ENCODE peak calls at places on chromosomes 7 and 10, in five cellular contexts. One of them, this sample, is unnamed.

GRCh38 chr10:61399386-61399785 is 53.8 kb downstream of the TMEM26 start:
- DNase-seq in CD8-positive, alpha-beta T cell: no peak
- DNase-seq in vagina: no peak
- DNase-seq in AG10803: peak
- DNase-seq in stomach: no peak
- DNase-seq in this sample: no peak

GRCh38 chr7:100763556-100764140 is 30.3 kb downstream of the ZAN start:
- DNase-seq in CD8-positive, alpha-beta T cell: no peak
- DNase-seq in stomach: no peak
- DNase-seq in vagina: no peak
- DNase-seq in AG10803: no peak
- DNase-seq in this sample: no peak

GRCh38 chr7:42055171-42055570 is 181.8 kb downstream of the GLI3 start:
- DNase-seq in CD8-positive, alpha-beta T cell: no peak
- DNase-seq in stomach: no peak
- DNase-seq in AG10803: no peak
- DNase-seq in vagina: no peak
- DNase-seq in this sample: no peak

GRCh38 chr7:1646957-1647891 is 22.9 kb upstream of the ELFN1 start:
- DNase-seq in stomach: no peak
- DNase-seq in AG10803: peak
- DNase-seq in vagina: no peak
- DNase-seq in CD8-positive, alpha-beta T cell: no peak
- DNase-seq in this sample: no peak

GRCh38 chr7:28125381-28126046 is 55.1 kb downstream of the JAZF1 start:
- DNase-seq in CD8-positive, alpha-beta T cell: no peak
- DNase-seq in AG10803: peak
- DNase-seq in vagina: no peak
- DNase-seq in stomach: no peak
- DNase-seq in this sample: no peak

GRCh38 chr7:105849122-105849855 is 27.1 kb downstream of the ATXN7L1 start:
- DNase-seq in CD8-positive, alpha-beta T cell: peak
- DNase-seq in vagina: no peak
- DNase-seq in stomach: no peak
- DNase-seq in AG10803: no peak
- DNase-seq in this sample: no peak

GRCh38 chr7:159027091-159027802 is 117.4 kb downstream of the VIPR2 start:
- DNase-seq in AG10803: no peak
- DNase-seq in CD8-positive, alpha-beta T cell: no peak
- DNase-seq in vagina: no peak
- DNase-seq in stomach: no peak
- DNase-seq in this sample: no peak

GRCh38 chr7:36190447-36191291 is 37.6 kb downstream of the EEPD1 start:
- DNase-seq in vagina: no peak
- DNase-seq in CD8-positive, alpha-beta T cell: no peak
- DNase-seq in AG10803: no peak
- DNase-seq in stomach: no peak
- DNase-seq in this sample: no peak

GRCh38 chr10:37285063-37285462 is 159.7 kb downstream of the ANKRD30A start:
- DNase-seq in vagina: no peak
- DNase-seq in stomach: no peak
- DNase-seq in AG10803: no peak
- DNase-seq in CD8-positive, alpha-beta T cell: no peak
- DNase-seq in this sample: no peak

GRCh38 chr7:55310626-55311025 is 54.5 kb upstream of the LANCL2 start:
- DNase-seq in AG10803: no peak
- DNase-seq in CD8-positive, alpha-beta T cell: no peak
- DNase-seq in vagina: no peak
- DNase-seq in stomach: no peak
- DNase-seq in this sample: no peak

GRCh38 chr7:156780724-156781455 is 112.1 kb downstream of the LMBR1 start:
- DNase-seq in AG10803: no peak
- DNase-seq in CD8-positive, alpha-beta T cell: no peak
- DNase-seq in stomach: no peak
- DNase-seq in vagina: no peak
- DNase-seq in this sample: no peak

DNA sequence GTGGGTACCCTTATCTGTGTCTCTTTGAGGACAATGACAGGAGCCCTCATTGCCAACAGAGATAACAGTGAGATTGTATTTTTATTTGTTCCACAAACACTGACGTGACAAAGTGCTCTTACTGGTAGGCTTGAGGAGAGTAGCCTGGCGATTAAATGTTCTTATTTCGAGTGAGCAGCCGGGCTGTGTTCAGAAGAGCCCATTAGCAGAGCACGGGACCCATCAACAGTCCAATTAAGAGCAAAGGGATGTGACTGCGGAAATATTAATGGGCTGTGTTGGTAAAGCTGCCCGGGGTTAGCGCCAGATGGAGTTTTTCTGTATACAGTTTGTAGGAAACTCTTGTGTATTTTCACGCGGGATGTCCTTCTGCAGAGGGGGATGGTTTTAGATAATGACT is 104.3 kb downstream of the KIAA1217 start:
- DNase-seq in vagina: no peak
- DNase-seq in stomach: no peak
- DNase-seq in AG10803: no peak
- DNase-seq in CD8-positive, alpha-beta T cell: no peak
- DNase-seq in this sample: no peak
- TF ChIP-seq CTCF in vagina: no peak
- TF ChIP-seq CTCF in stomach: no peak
- TF ChIP-seq CTCF in AG10803: no peak
- TF ChIP-seq CTCF in CD8-positive, alpha-beta T cell: no peak
- TF ChIP-seq CTCF in this sample: no peak

GRCh38 chr7:151518105-151518780 is 1.5 kb downstream of the RHEB start:
- DNase-seq in CD8-positive, alpha-beta T cell: peak
- DNase-seq in AG10803: peak
- DNase-seq in vagina: no peak
- DNase-seq in stomach: peak
- DNase-seq in this sample: no peak

GRCh38 chr7:151517601-151518104 is 2.0 kb downstream of the RHEB start:
- DNase-seq in vagina: no peak
- DNase-seq in AG10803: peak
- DNase-seq in CD8-positive, alpha-beta T cell: no peak
- DNase-seq in stomach: no peak
- DNase-seq in this sample: no peak

GRCh38 chr7:151518781-151519044 is 982 bp downstream of the RHEB start:
- DNase-seq in AG10803: no peak
- DNase-seq in stomach: no peak
- DNase-seq in CD8-positive, alpha-beta T cell: no peak
- DNase-seq in vagina: no peak
- DNase-seq in this sample: no peak

GRCh38 chr7:151520419-151521229 is 929 bp upstream of the RHEB start:
- DNase-seq in stomach: peak
- DNase-seq in vagina: peak
- DNase-seq in AG10803: peak
- DNase-seq in CD8-positive, alpha-beta T cell: no peak
- DNase-seq in this sample: peak

DNA sequence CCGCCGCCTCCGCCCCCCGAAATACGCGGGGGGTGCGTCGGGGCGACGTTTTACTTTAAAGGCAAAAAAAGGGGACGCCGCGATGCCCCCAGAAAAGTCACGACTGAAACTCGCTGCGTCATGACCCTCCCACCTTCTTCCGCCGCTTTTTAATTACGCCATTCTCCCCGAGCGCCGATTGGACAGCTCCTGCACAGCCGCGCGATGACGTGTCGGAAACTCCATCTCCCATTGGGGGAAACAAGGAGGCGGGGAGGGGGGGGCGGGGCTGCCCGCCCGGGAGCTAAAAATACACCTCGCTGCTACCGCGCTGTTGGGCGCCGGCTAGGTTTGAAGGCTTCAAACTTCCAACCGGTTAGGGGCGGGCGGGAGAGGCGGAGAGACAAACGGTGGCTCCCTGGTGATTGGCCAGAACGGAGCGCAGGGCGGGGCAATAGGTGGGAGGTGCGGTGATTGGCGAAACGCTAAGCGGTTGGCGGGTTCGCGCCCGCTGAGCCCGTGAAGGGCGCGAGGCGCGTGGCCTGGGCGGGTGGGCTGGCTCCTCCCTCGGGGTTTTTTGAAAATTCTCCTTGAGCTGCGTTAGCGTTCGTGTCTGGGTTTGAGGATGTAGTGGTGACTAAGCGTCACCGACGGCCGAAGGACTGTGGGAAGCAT is at the start of gene RHEB:
- DNase-seq in CD8-positive, alpha-beta T cell: peak
- DNase-seq in stomach: peak
- DNase-seq in AG10803: peak
- DNase-seq in vagina: peak
- DNase-seq in this sample: peak
- TF ChIP-seq CTCF in CD8-positive, alpha-beta T cell: no peak
- TF ChIP-seq CTCF in stomach: no peak
- TF ChIP-seq CTCF in AG10803: no peak
- TF ChIP-seq CTCF in vagina: no peak
- TF ChIP-seq CTCF in this sample: no peak

GRCh38 chr7:65221683-65222082 is 152.0 kb upstream of the ZNF92 start:
- DNase-seq in vagina: no peak
- DNase-seq in CD8-positive, alpha-beta T cell: no peak
- DNase-seq in stomach: no peak
- DNase-seq in AG10803: no peak
- DNase-seq in this sample: no peak

GRCh38 chr7:65219623-65220022 is 154.0 kb upstream of the ZNF92 start:
- DNase-seq in CD8-positive, alpha-beta T cell: no peak
- DNase-seq in stomach: no peak
- DNase-seq in AG10803: no peak
- DNase-seq in vagina: no peak
- DNase-seq in this sample: no peak

DNA sequence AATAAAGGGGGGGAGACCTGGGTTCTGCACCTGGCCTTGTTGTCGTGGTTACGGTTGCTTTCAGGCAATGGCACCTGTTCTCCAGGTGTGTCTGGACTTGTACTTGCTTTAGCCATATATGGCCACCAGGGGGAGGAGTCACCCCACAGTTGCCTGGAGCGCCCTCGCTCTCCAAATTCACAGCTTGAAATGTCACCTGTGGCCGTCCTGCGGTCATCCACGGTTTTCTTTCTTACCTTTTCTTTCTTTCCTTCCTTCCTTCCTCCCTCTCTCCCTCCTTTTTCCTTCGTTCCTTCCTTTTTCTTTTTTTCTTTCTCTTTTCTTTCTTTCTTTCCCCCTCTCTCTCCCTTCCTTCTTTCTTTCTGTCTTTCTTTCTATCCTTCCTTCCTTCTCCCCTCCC is 157.2 kb upstream of the ZNF92 start:
- DNase-seq in stomach: peak
- DNase-seq in AG10803: peak
- DNase-seq in CD8-positive, alpha-beta T cell: peak
- DNase-seq in vagina: peak
- DNase-seq in this sample: peak
- TF ChIP-seq CTCF in stomach: peak
- TF ChIP-seq CTCF in AG10803: peak
- TF ChIP-seq CTCF in CD8-positive, alpha-beta T cell: peak
- TF ChIP-seq CTCF in vagina: peak
- TF ChIP-seq CTCF in this sample: peak

GRCh38 chr10:74771054-74771453 is 55.3 kb upstream of the KAT6B start:
- DNase-seq in AG10803: no peak
- DNase-seq in stomach: no peak
- DNase-seq in vagina: no peak
- DNase-seq in CD8-positive, alpha-beta T cell: no peak
- DNase-seq in this sample: no peak
- TF ChIP-seq CTCF in AG10803: no peak
- TF ChIP-seq CTCF in stomach: no peak
- TF ChIP-seq CTCF in vagina: no peak
- TF ChIP-seq CTCF in CD8-positive, alpha-beta T cell: no peak
- TF ChIP-seq CTCF in this sample: no peak

DNA sequence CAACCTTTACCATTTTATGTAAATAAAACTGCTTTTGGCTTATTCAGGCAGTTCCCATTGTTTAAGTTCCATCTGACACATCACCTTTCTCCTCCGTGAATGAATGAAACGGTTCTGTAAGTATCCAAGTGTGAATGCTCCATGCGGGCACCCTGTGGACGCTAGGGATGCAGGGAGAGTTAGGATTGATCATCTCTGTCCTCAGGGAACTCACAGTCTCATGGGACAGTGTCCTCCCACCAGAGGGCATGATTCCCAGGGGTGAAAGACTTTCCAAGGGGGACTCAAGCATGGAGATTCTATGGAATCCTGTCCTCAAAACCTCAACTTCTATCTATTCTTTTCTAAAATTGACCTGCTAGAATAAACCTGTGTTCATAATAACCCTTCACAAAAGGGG is 98.8 kb downstream of the HECW1 start:
- DNase-seq in CD8-positive, alpha-beta T cell: no peak
- DNase-seq in stomach: no peak
- DNase-seq in AG10803: no peak
- DNase-seq in vagina: no peak
- DNase-seq in this sample: no peak
- TF ChIP-seq CTCF in CD8-positive, alpha-beta T cell: no peak
- TF ChIP-seq CTCF in stomach: no peak
- TF ChIP-seq CTCF in AG10803: peak
- TF ChIP-seq CTCF in vagina: no peak
- TF ChIP-seq CTCF in this sample: peak

GRCh38 chr7:104096683-104097082 is 107.2 kb upstream of the RELN start:
- DNase-seq in vagina: no peak
- DNase-seq in CD8-positive, alpha-beta T cell: no peak
- DNase-seq in AG10803: peak
- DNase-seq in stomach: no peak
- DNase-seq in this sample: no peak
- TF ChIP-seq CTCF in vagina: no peak
- TF ChIP-seq CTCF in CD8-positive, alpha-beta T cell: no peak
- TF ChIP-seq CTCF in AG10803: no peak
- TF ChIP-seq CTCF in stomach: no peak
- TF ChIP-seq CTCF in this sample: peak

This sample was measured in progenitor cell of endocrine pancreas.